ENCODE peak calls at places on chromosome 16, in nine cellular contexts. R is hepatocyte, Y is GM23248, S is SK-N-SH, O is HCT116, M is PC-3, V is neural progenitor cell, U is GM23338, L is MM.1S. A is an unnamed sample.
A peak's percentile ranks its signal among the peaks of the same experiment; 100 is the strongest.

GRCh38 chr16:3578610-3579551 is 1.7 kb upstream of the NLRC3 start:
- DNase-seq in U (peak; percentile 39), L (peak; percentile 76), R (no peak), Y (no peak), V (no peak), S (no peak), O (no peak), M (no peak), A (peak; percentile 93)

GRCh38 chr16:55555436-55555835 is 11.0 kb upstream of the CAPNS2 start:
- DNase-seq in M (no peak), S (no peak), U (no peak), R (no peak), Y (peak; percentile 77), V (no peak), O (no peak), L (no peak), A (no peak)

GRCh38 chr16:8958344-8958808 is 5.3 kb downstream of the USP7 start:
- DNase-seq in O (no peak), Y (peak; percentile 92), S (peak; percentile 62), U (no peak), V (peak; percentile 32), R (no peak), L (no peak), M (peak; percentile 39), A (peak; percentile 33)

GRCh38 chr16:11257131-11257938 is 1.3 kb upstream of the SOCS1 start:
- DNase-seq in S (peak; percentile 85), M (peak; percentile 75), Y (peak; percentile 91), R (peak; percentile 89), U (peak; percentile 93), O (peak; percentile 69), L (peak; percentile 68), V (peak; percentile 85), A (peak; percentile 74)

GRCh38 chr16:16096161-16096857 is 127.0 kb downstream of the ABCC6 start:
- DNase-seq in O (no peak), U (peak; percentile 42), S (no peak), R (no peak), L (no peak), Y (peak; percentile 51), V (peak; percentile 18), M (no peak), A (peak; percentile 82)

GRCh38 chr16:72939247-72939646 is 108.7 kb downstream of the ZFHX3 start:
- DNase-seq in U (no peak), M (peak; percentile 56), V (no peak), S (no peak), Y (peak; percentile 80), R (peak; percentile 46), O (no peak), L (no peak), A (no peak)

GRCh38 chr16:56576585-56577299 is 11.9 kb downstream of the MT4 start:
- DNase-seq in M (peak; percentile 88), V (peak; percentile 72), U (peak; percentile 92), S (peak; percentile 63), R (peak; percentile 77), O (peak; percentile 72), L (peak; percentile 87), Y (peak; percentile 72), A (peak; percentile 78)

GRCh38 chr16:56193951-56194726 is 2.9 kb downstream of the GNAO1 start:
- DNase-seq in L (no peak), M (no peak), S (peak; percentile 92), R (peak; percentile 92), Y (peak; percentile 56), U (peak; percentile 96), O (no peak), V (peak; percentile 98), A (peak; percentile 5)

GRCh38 chr16:60608971-60609370 is 1427.3 kb downstream of the CDH8 start:
- DNase-seq in L (no peak), Y (no peak), R (no peak), M (no peak), V (no peak), O (no peak), U (no peak), S (no peak), A (no peak)

GRCh38 chr16:65572156-65572555 is 450.3 kb upstream of the CDH11 start:
- DNase-seq in Y (peak; percentile 86), V (no peak), S (no peak), L (no peak), R (no peak), U (no peak), M (peak; percentile 72), O (no peak), A (no peak)

GRCh38 chr16:10252155-10252554 is 69.9 kb upstream of the GRIN2A start:
- DNase-seq in Y (no peak), V (no peak), U (no peak), R (no peak), O (no peak), S (no peak), L (no peak), M (no peak), A (no peak)

GRCh38 chr16:70162041-70162451 is 11.5 kb upstream of the CLEC18C start:
- DNase-seq in O (no peak), Y (peak; percentile 88), R (peak; percentile 69), M (peak; percentile 90), S (peak; percentile 9), V (no peak), L (no peak), U (no peak), A (no peak)
- TF ChIP-seq EZH2phosphoT487 in O (no peak), Y (no peak), R (no peak), M (no peak), S (no peak), V (no peak), L (no peak), U (no peak), A (no peak)

DNA sequence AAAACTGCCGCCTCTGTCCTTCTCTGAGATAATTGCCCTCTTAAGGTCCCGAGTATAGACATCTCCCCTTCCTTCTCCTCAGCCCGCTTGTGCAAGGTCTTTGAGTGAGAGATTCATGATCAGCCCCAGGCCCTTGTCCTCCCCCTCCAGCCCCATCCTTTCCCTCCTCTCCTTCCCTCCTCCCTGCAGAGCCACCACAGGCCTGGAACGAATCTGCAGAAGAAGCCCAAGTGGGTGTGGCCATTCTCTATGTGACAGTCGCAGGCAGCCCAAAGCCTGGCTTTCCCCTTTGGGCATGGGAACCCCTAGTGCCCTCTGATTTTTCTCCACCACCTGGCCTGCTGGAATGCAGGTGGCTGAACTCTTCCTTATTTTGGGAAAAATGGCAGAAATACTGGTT is 7.2 kb upstream of the NDRG4 start:
- DNase-seq in O (no peak), R (no peak), Y (no peak), U (peak; percentile 60), M (no peak), S (peak; percentile 53), V (peak; percentile 54), L (no peak), A (no peak)
- H3K4me1 ChIP-seq in O (no peaks in the 10 kb centered on the region), R (no peaks in the 10 kb centered on the region), Y (no peaks in the 10 kb centered on the region), U (no peaks in the 10 kb centered on the region), M (no peaks in the 10 kb centered on the region), S (peaks cover 6% of the 10 kb centered on the region), V (peaks cover 29% of the 10 kb centered on the region), L (peaks cover 29% of the 10 kb centered on the region), A (peaks cover 19% of the 10 kb centered on the region)

GRCh38 chr16:25264599-25264998 is 7.0 kb upstream of the ZKSCAN2 start:
- DNase-seq in U (peak; percentile 20), V (peak; percentile 15), L (peak; percentile 14), R (peak; percentile 39), Y (peak; percentile 53), S (no peak), O (no peak), M (peak; percentile 17), A (no peak)
- TF ChIP-seq EZH2phosphoT487 in U (no peak), V (no peak), L (no peak), R (no peak), Y (no peak), S (no peak), O (no peak), M (no peak), A (no peak)

DNA sequence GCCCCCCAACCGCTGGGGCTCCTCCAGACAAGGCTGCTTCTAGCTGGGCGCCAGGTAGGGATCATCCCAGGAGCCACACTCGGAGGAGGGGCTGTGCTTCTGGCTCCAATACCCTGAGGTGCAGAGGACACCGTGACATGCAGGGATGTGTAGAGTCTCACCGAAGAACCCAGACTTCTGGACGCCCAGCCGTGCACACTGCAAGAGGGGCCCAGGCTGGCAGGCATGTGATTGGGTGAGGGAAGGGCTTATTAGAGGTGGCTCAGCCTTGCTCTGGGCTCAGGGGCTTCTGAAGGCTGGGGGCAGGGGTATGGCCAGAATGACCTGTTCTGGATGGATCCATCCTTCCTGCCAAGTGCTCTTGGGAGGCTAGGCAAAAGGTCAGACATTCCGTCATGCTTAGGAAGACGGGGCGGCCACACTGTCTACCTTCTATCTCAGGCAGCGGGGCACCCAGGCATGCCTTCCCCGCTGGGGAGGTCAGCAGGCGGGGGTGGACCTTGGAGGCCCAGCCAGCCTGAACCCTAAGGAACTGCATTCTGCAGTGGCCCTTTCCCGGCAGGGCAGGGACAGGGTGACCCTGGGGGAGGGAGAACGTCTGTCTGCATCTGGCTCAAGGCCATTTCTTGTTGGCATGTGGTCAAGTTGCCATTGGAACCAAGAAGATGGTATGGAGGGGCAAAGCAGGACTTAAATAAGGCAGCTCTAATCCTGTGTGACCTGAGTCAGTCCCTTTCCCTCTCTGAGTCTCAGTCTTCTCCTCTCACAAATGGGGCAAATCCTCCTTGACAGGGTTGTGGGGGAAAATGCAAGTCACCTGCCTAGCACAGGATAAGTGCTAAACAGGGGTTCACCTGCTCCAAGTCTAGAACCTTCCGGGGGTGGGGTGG is 5.8 kb upstream of the ADGRG1 start:
- DNase-seq in U (no peak), V (no peak), L (no peak), O (no peak), M (no peak), R (no peak), S (no peak), Y (no peak), A (no peak)
- H3K4me1 ChIP-seq in U (peaks cover 5% of the 10 kb centered on the region), V (peaks cover 21% of the 10 kb centered on the region), L (peaks cover 32% of the 10 kb centered on the region), O (peaks cover 60% of the 10 kb centered on the region), M (peaks cover 80% of the 10 kb centered on the region), R (peaks cover 34% of the 10 kb centered on the region), S (peaks cover 2% of the 10 kb centered on the region), Y (peaks cover 6% of the 10 kb centered on the region), A (no peaks in the 10 kb centered on the region)

GRCh38 chr16:81723098-81723723 is 55.9 kb upstream of the PLCG2 start:
- DNase-seq in M (peak; percentile 89), L (peak; percentile 72), Y (peak; percentile 84), O (peak; percentile 92), S (peak; percentile 83), U (peak; percentile 94), R (peak; percentile 92), V (peak; percentile 92), A (peak; percentile 90)
- TF ChIP-seq EZH2phosphoT487 in M (no peak), L (no peak), Y (no peak), O (no peak), S (no peak), U (no peak), R (no peak), V (no peak), A (no peak)

GRCh38 chr16:2147378-2147777 is 1.0 kb upstream of the RAB26 start:
- DNase-seq in Y (no peak), S (no peak), V (no peak), M (no peak), R (no peak), O (no peak), U (no peak), L (no peak), A (no peak)
- H3K4me1 ChIP-seq in Y (peaks cover 17% of the 10 kb centered on the region), S (peaks cover 35% of the 10 kb centered on the region), V (peaks cover 31% of the 10 kb centered on the region), M (peaks cover 18% of the 10 kb centered on the region), R (peaks cover 43% of the 10 kb centered on the region), O (peaks cover 40% of the 10 kb centered on the region), U (peaks cover 26% of the 10 kb centered on the region), L (peaks cover 13% of the 10 kb centered on the region), A (peaks cover 45% of the 10 kb centered on the region)

GRCh38 chr16:58462997-58463891 is 36.7 kb upstream of the NDRG4 start:
- DNase-seq in O (no peak), L (no peak), M (no peak), Y (peak; percentile 26), V (peak; percentile 75), R (no peak), U (peak; percentile 56), S (peak; percentile 85), A (no peak)
- TF ChIP-seq EZH2phosphoT487 in O (no peak), L (no peak), M (no peak), Y (no peak), V (peak; percentile 69), R (no peak), U (no peak), S (no peak), A (no peak)

GRCh38 chr16:515963-516226 is 11.6 kb upstream of the CAPN15 start:
- DNase-seq in L (no peak), M (no peak), O (no peak), S (no peak), Y (no peak), V (no peak), R (no peak), U (no peak), A (no peak)
- H3K4me1 ChIP-seq in L (no peaks in the 10 kb centered on the region), M (no peaks in the 10 kb centered on the region), O (no peaks in the 10 kb centered on the region), S (no peaks in the 10 kb centered on the region), Y (no peaks in the 10 kb centered on the region), V (no peaks in the 10 kb centered on the region), R (no peaks in the 10 kb centered on the region), U (no peaks in the 10 kb centered on the region), A (no peaks in the 10 kb centered on the region)

A was measured in OCI-LY7.